ENCODE peak calls at places on chromosomes 3 and 15, in nine cellular contexts. H, E, Q, T, R, C, X, P and U are unnamed samples.

GRCh38 chr3:34106879-34107278 is 308.4 kb downstream of the PDCD6IP start:
- DNase-seq in H (peak), E (no peak), Q (peak), T (no peak), R (peak), C (no peak), X (peak), P (peak), U (no peak)

GRCh38 chr3:13420051-13420816 is at the start of gene NUP210:
- DNase-seq in H (peak), E (no peak), Q (peak), T (no peak), R (peak), C (no peak), X (peak), P (no peak), U (peak)

GRCh38 chr15:74454764-74455500 is 6.0 kb downstream of the UBL7 start:
- DNase-seq in H (no peak), E (no peak), Q (no peak), T (no peak), R (no peak), C (no peak), X (no peak), P (no peak), U (no peak)

GRCh38 chr3:59995563-59995962 is 945.7 kb upstream of the CFAP20DC start:
- DNase-seq in H (no peak), E (no peak), Q (no peak), T (no peak), R (no peak), C (no peak), X (no peak), P (no peak), U (no peak)

GRCh38 chr3:24450142-24450932 is 44.3 kb downstream of the THRB start:
- DNase-seq in H (no peak), E (no peak), Q (no peak), T (no peak), R (no peak), C (no peak), X (no peak), P (no peak), U (no peak)

GRCh38 chr3:123261666-123262065 is 59.9 kb downstream of the SEC22A start:
- DNase-seq in H (no peak), E (no peak), Q (no peak), T (no peak), R (no peak), C (no peak), X (no peak), P (no peak), U (no peak)

GRCh38 chr3:47475029-47475569 is 642 bp downstream of the SCAP start:
- DNase-seq in H (no peak), E (peak), Q (peak), T (no peak), R (peak), C (no peak), X (no peak), P (no peak), U (peak)

GRCh38 chr3:9649791-9650521 is 651 bp downstream of the MTMR14 start:
- DNase-seq in H (no peak), E (no peak), Q (no peak), T (no peak), R (no peak), C (no peak), X (no peak), P (no peak), U (no peak)

GRCh38 chr3:43194490-43195115 is 88.7 kb upstream of the POMGNT2 start:
- DNase-seq in H (peak), E (no peak), Q (peak), T (no peak), R (no peak), C (no peak), X (no peak), P (no peak), U (no peak)

GRCh38 chr3:47410417-47410720 is 29.5 kb downstream of the PTPN23 start:
- DNase-seq in H (no peak), E (no peak), Q (no peak), T (no peak), R (no peak), C (no peak), X (no peak), P (no peak), U (no peak)

GRCh38 chr3:16665282-16665741 is 60.1 kb upstream of the DAZL start:
- DNase-seq in H (peak), E (no peak), Q (peak), T (no peak), R (no peak), C (no peak), X (no peak), P (peak), U (no peak)

GRCh38 chr3:111859061-111859973 is at the start of gene PHLDB2:
- DNase-seq in H (peak), E (peak), Q (peak), T (peak), R (peak), C (peak), X (peak), P (no peak), U (peak)

GRCh38 chr3:58299839-58300516 is 6.1 kb upstream of the RPP14 start:
- DNase-seq in H (no peak), E (peak), Q (no peak), T (peak), R (no peak), C (no peak), X (peak), P (no peak), U (no peak)

GRCh38 chr15:37031198-37031597 is 69.2 kb downstream of the MEIS2 start:
- DNase-seq in H (no peak), E (peak), Q (no peak), T (no peak), R (no peak), C (no peak), X (no peak), P (no peak), U (no peak)

GRCh38 chr3:37290551-37290950 is 116.2 kb upstream of the LRRFIP2 start:
- DNase-seq in H (no peak), E (peak), Q (no peak), T (no peak), R (no peak), C (no peak), X (no peak), P (no peak), U (no peak)

GRCh38 chr3:36992806-36993325 is at the start of gene EPM2AIP1:
- DNase-seq in H (no peak), E (no peak), Q (no peak), T (no peak), R (peak), C (peak), X (peak), P (no peak), U (peak)

GRCh38 chr3:154844863-154845262 is 235.3 kb upstream of the MME start:
- DNase-seq in H (no peak), E (no peak), Q (no peak), T (no peak), R (no peak), C (no peak), X (no peak), P (no peak), U (no peak)

GRCh38 chr15:37550360-37551024 is 383.9 kb upstream of the TMCO5A start:
- DNase-seq in H (no peak), E (no peak), Q (no peak), T (no peak), R (no peak), C (no peak), X (peak), P (no peak), U (no peak)

GRCh38 chr3:196868297-196868661 is 559 bp downstream of the SENP5 start:
- DNase-seq in H (peak), E (peak), Q (peak), T (no peak), R (peak), C (no peak), X (no peak), P (no peak), U (no peak)

GRCh38 chr15:81257435-81257834 is 60.8 kb downstream of the IL16 start:
- DNase-seq in H (no peak), E (no peak), Q (no peak), T (no peak), R (no peak), C (no peak), X (no peak), P (no peak), U (no peak)

GRCh38 chr3:54188176-54188791 is 65.9 kb downstream of the CACNA2D3 start:
- DNase-seq in H (peak), E (peak), Q (peak), T (peak), R (peak), C (no peak), X (peak), P (peak), U (peak)

GRCh38 chr15:63389902-63390301 is 8.3 kb upstream of the CA12 start:
- DNase-seq in H (peak), E (no peak), Q (peak), T (no peak), R (no peak), C (no peak), X (no peak), P (peak), U (peak)

GRCh38 chr3:130250982-130251381 is 94.5 kb upstream of the COL6A5 start:
- DNase-seq in H (no peak), E (no peak), Q (no peak), T (no peak), R (no peak), C (no peak), X (no peak), P (no peak), U (no peak)

GRCh38 chr3:189406148-189406547 is 225.0 kb upstream of the TP63 start:
- DNase-seq in H (no peak), E (no peak), Q (no peak), T (no peak), R (no peak), C (no peak), X (no peak), P (no peak), U (no peak)

GRCh38 chr15:66842710-66843441 is 140.8 kb downstream of the SMAD6 start:
- DNase-seq in H (peak), E (peak), Q (peak), T (peak), R (peak), C (peak), X (no peak), P (no peak), U (peak)

GRCh38 chr3:196686436-196686835 is 25.6 kb downstream of the CEP19 start:
- DNase-seq in H (no peak), E (no peak), Q (no peak), T (no peak), R (no peak), C (no peak), X (no peak), P (no peak), U (no peak)

GRCh38 chr15:83206971-83207621 is 527 bp downstream of the HDGFL3 start:
- DNase-seq in H (peak), E (no peak), Q (peak), T (peak), R (peak), C (peak), X (peak), P (no peak), U (peak)

GRCh38 chr15:92097473-92098178 is 244.1 kb downstream of the SLCO3A1 start:
- DNase-seq in H (peak), E (peak), Q (peak), T (peak), R (peak), C (no peak), X (peak), P (peak), U (peak)

GRCh38 chr3:171256445-171257250 is 203.6 kb downstream of the TNIK start:
- DNase-seq in H (no peak), E (peak), Q (no peak), T (no peak), R (no peak), C (no peak), X (no peak), P (no peak), U (no peak)

GRCh38 chr3:71850654-71851053 is 65.7 kb upstream of the PROK2 start:
- DNase-seq in H (no peak), E (no peak), Q (no peak), T (no peak), R (no peak), C (no peak), X (no peak), P (no peak), U (no peak)

GRCh38 chr3:71849674-71850073 is 64.7 kb upstream of the PROK2 start:
- DNase-seq in H (no peak), E (no peak), Q (no peak), T (no peak), R (no peak), C (no peak), X (no peak), P (no peak), U (no peak)

GRCh38 chr3:71847794-71848193 is 62.8 kb upstream of the PROK2 start:
- DNase-seq in H (no peak), E (no peak), Q (no peak), T (no peak), R (no peak), C (no peak), X (no peak), P (no peak), U (no peak)

GRCh38 chr3:71854096-71854495 is 69.1 kb upstream of the PROK2 start:
- DNase-seq in H (no peak), E (no peak), Q (no peak), T (no peak), R (no peak), C (no peak), X (no peak), P (no peak), U (no peak)

GRCh38 chr3:71851878-71852277 is 66.9 kb upstream of the PROK2 start:
- DNase-seq in H (no peak), E (no peak), Q (no peak), T (no peak), R (no peak), C (no peak), X (no peak), P (no peak), U (no peak)
- TF ChIP-seq POLR2A in H (no peak), E (no peak), Q (no peak), T (no peak), R (no peak), C (no peak), X (no peak), P (no peak), U (no peak)

GRCh38 chr15:45391746-45392711 is 13.7 kb upstream of the GATM start:
- DNase-seq in H (no peak), E (no peak), Q (no peak), T (no peak), R (no peak), C (no peak), X (no peak), P (no peak), U (no peak)
- H3K27ac ChIP-seq in H (no peak), E (no peak), Q (no peak), T (no peak), R (no peak), C (no peak), X (no peak), P (no peak), U (no peak)

DNA sequence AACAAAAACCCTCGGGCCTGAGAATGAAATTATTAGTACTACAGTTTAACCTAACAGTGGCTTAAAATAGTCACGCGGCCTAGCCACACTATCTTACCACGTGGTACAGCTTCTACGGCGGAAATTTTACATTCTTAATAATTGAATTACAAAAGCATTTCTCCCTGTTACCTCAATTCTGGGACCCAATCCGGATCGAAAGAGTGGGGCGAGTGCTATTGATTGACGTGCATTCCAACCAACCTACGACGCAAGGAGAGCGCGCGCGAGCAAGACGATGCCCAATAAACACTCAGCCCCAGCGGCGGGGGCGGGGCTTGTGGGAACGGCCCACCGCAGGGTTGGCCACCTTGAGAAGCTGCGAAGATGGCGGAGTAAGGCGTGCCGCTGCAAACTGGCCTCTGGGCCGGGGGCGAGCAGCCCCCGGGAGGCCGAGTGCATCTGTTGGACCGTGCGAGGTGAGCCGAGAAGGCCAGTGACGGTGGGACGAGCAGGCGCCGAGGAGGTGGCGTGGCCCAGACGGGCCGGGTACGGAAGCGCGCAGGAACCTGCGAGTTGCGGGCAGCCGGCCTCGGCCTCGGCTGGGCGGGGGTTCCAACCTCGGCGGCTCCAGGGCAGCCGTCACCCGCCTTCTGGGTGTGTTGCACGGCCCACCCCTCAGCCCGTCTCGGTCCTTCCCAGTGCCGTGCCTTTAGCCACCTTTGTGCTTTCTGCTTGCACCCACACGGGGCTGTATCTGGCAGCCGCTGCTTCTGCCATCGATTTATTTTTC is 48.6 kb downstream of the OIP5 start:
- DNase-seq in H (peak), E (peak), Q (peak), T (peak), R (peak), C (peak), X (peak), P (peak), U (peak)
- TF ChIP-seq POLR2A in H (peak), E (peak), Q (peak), T (peak), R (peak), C (peak), X (peak), P (peak), U (peak)

DNA sequence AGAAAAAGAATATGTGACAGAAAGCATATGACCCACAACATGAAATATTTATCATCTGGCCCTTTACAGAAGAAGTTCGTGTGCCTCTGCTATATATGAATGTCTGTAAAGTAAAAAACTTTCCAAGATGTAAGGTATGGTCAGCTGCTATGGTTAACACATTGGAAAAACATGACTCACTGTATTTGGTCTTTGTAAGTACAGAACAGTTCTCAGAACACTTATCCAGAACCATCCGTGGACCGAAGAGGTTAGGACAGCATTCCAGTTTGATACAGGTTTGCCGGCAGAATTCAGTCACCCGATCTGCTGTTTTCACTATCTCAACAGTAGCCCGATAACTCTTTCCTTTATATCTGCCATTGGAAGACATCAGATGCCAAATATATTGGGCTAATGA is 13.5 kb upstream of the STIMATE start:
- DNase-seq in H (no peak), E (no peak), Q (no peak), T (no peak), R (no peak), C (no peak), X (no peak), P (no peak), U (no peak)
- H3K27ac ChIP-seq in H (no peak), E (no peak), Q (no peak), T (no peak), R (no peak), C (no peak), X (no peak), P (no peak), U (no peak)

DNA sequence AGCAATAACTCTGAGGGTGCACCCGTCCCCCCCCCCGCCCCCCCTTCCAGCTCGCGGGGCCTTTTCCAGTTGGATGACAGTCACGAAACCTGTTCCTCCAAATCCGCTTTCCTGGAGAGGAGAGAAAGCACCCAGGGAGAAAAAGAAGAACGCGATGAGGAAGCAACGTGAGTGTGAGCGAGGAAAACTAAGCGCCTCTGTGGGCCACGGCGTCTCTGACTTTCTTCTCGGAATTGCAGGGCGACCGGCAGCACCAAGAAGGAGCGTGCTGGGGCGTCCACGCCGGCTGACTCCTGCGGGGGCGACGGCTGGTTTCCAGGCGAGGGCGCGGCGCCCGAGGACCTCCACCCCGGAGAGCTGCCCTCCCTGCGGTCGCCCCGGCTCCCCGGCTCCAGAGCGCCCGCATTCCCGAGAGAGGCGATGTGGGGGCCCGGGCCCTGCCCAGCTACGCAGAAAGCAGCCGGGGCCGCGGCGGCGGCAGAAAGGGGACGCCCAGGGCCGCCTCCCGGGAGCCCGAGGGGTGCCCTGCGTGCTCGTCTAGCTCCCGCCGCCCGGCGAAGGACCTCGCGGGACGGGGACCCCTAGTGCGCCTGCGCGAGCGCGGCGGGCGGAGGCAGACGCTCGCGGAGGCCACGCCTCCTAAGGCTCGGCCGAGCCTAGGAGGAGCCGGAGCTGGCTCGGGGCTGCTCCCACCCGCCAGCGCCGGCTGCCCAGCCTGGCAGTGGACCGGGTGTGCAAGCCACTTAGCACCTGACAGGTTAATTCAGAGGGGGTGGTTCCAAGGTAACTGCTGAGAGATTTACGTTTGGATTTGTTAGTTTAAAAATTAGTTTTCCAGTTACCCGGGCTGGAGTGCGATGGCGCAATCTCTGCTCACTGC is 15.3 kb upstream of the ADIPOQ start:
- DNase-seq in H (peak), E (peak), Q (peak), T (peak), R (peak), C (peak), X (peak), P (peak), U (peak)
- TF ChIP-seq POLR2A in H (no peak), E (peak), Q (no peak), T (peak), R (no peak), C (no peak), X (no peak), P (peak), U (no peak)

DNA sequence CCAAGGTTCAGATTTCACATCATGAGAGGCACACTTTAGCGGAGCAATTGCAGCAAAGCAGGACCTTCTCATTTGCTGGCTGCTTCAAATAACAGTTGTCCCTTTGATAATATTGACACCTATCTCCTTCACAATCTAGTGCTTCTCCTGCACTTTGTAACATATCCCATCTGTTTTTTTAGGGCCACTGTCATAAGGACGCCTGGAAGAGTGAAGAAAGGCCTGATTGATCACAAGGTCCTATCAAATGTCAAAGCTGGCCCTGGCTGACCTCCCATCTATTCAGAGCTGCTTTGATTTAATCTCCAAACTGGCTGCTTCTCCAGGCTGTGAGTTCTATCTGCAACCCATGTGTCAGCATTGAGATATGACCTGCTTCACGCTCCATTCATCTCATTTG is 601.2 kb upstream of the KCNMB2 start:
- DNase-seq in H (no peak), E (no peak), Q (no peak), T (no peak), R (no peak), C (no peak), X (no peak), P (no peak), U (no peak)
- H3K27ac ChIP-seq in H (no peak), E (no peak), Q (no peak), T (no peak), R (no peak), C (no peak), X (no peak), P (no peak), U (no peak)